ENCODE peak calls at places on chromosomes 3 and 15, in four cellular contexts. One of them, this sample, is unnamed.

GRCh38 chr3:28068342-28068741 is 173.1 kb upstream of the CMC1 start:
- DNase-seq in H1: no peak
- DNase-seq in GM12878: no peak
- DNase-seq in HepG2: no peak
- DNase-seq in this sample: no peak

GRCh38 chr15:68488966-68489365 is 57.0 kb upstream of the ITGA11 start:
- DNase-seq in HepG2: no peak
- DNase-seq in GM12878: no peak
- DNase-seq in H1: no peak
- DNase-seq in this sample: no peak

GRCh38 chr3:77530870-77531269 is 491.0 kb downstream of the ROBO2 start:
- DNase-seq in GM12878: no peak
- DNase-seq in HepG2: no peak
- DNase-seq in H1: no peak
- DNase-seq in this sample: no peak

GRCh38 chr15:39573287-39573686 is 7.6 kb upstream of the THBS1 start:
- DNase-seq in HepG2: no peak
- DNase-seq in GM12878: no peak
- DNase-seq in H1: no peak
- DNase-seq in this sample: no peak

GRCh38 chr15:63050737-63051700 is 8.5 kb downstream of the TPM1 start:
- DNase-seq in GM12878: no peak
- DNase-seq in H1: no peak
- DNase-seq in HepG2: peak; percentile 78
- DNase-seq in this sample: no peak

GRCh38 chr15:52113246-52113645 is 671 bp upstream of the BCL2L10 start:
- DNase-seq in HepG2: no peak
- DNase-seq in GM12878: no peak
- DNase-seq in H1: no peak
- DNase-seq in this sample: no peak

GRCh38 chr3:115627180-115628074 is 4.1 kb downstream of the GAP43 start:
- DNase-seq in HepG2: no peak
- DNase-seq in H1: no peak
- DNase-seq in GM12878: no peak
- DNase-seq in this sample: no peak

GRCh38 chr15:98421419-98422085 is 226.8 kb upstream of the IGF1R start:
- DNase-seq in GM12878: no peak
- DNase-seq in H1: peak; percentile 39
- DNase-seq in HepG2: peak; percentile 11
- DNase-seq in this sample: no peak

GRCh38 chr3:28317438-28318022 is 31.0 kb upstream of the ZCWPW2 start:
- DNase-seq in HepG2: peak; percentile 57
- DNase-seq in H1: no peak
- DNase-seq in GM12878: no peak
- DNase-seq in this sample: peak; percentile 23

GRCh38 chr3:114411811-114412803 is 118.3 kb downstream of the TIGIT start:
- DNase-seq in HepG2: peak; percentile 47
- DNase-seq in GM12878: no peak
- DNase-seq in H1: no peak
- DNase-seq in this sample: no peak

GRCh38 chr15:51756482-51756881 is 5.1 kb downstream of the TMOD2 start:
- DNase-seq in HepG2: no peak
- DNase-seq in H1: no peak
- DNase-seq in GM12878: no peak
- DNase-seq in this sample: no peak

GRCh38 chr3:108391917-108392585 is 95.7 kb downstream of the HHLA2 start:
- DNase-seq in HepG2: no peak
- DNase-seq in GM12878: no peak
- DNase-seq in H1: no peak
- DNase-seq in this sample: no peak

GRCh38 chr3:47612879-47613278 is 34.2 kb upstream of the CSPG5 start:
- DNase-seq in HepG2: no peak
- DNase-seq in H1: no peak
- DNase-seq in GM12878: no peak
- DNase-seq in this sample: no peak

GRCh38 chr3:73259841-73260240 is 198.4 kb downstream of the EBLN2 start:
- DNase-seq in H1: no peak
- DNase-seq in GM12878: no peak
- DNase-seq in HepG2: no peak
- DNase-seq in this sample: no peak

GRCh38 chr15:94293411-94294402 is 62.3 kb downstream of the MCTP2 start:
- DNase-seq in GM12878: no peak
- DNase-seq in HepG2: no peak
- DNase-seq in H1: no peak
- DNase-seq in this sample: no peak

GRCh38 chr3:47441796-47442551 is 33.8 kb downstream of the SCAP start:
- DNase-seq in HepG2: peak; percentile 63
- DNase-seq in H1: no peak
- DNase-seq in GM12878: no peak
- DNase-seq in this sample: no peak

GRCh38 chr3:29919551-29919950 is 638.7 kb downstream of the RBMS3 start:
- DNase-seq in HepG2: no peak
- DNase-seq in H1: no peak
- DNase-seq in GM12878: no peak
- DNase-seq in this sample: no peak

GRCh38 chr15:37682304-37682703 is 252.1 kb upstream of the TMCO5A start:
- DNase-seq in HepG2: peak; percentile 5
- DNase-seq in H1: no peak
- DNase-seq in GM12878: no peak
- DNase-seq in this sample: no peak

GRCh38 chr3:171340415-171340814 is 119.8 kb downstream of the TNIK start:
- DNase-seq in H1: no peak
- DNase-seq in GM12878: no peak
- DNase-seq in HepG2: no peak
- DNase-seq in this sample: no peak

GRCh38 chr3:37093481-37093880 is 80.9 kb downstream of the LRRFIP2 start:
- DNase-seq in HepG2: no peak
- DNase-seq in GM12878: no peak
- DNase-seq in H1: no peak
- DNase-seq in this sample: no peak

GRCh38 chr3:59433546-59433945 is 383.7 kb upstream of the CFAP20DC start:
- DNase-seq in HepG2: no peak
- DNase-seq in GM12878: no peak
- DNase-seq in H1: no peak
- DNase-seq in this sample: no peak

GRCh38 chr3:175426805-175427204 is 567.7 kb downstream of the NAALADL2 start:
- DNase-seq in H1: no peak
- DNase-seq in GM12878: no peak
- DNase-seq in HepG2: no peak
- DNase-seq in this sample: no peak

GRCh38 chr3:46974421-46975227 is 1.9 kb downstream of the CCDC12 start:
- DNase-seq in GM12878: no peak
- DNase-seq in HepG2: peak; percentile 82
- DNase-seq in H1: no peak
- DNase-seq in this sample: no peak

GRCh38 chr3:152720941-152721718 is 113.8 kb upstream of the P2RY1 start:
- DNase-seq in HepG2: no peak
- DNase-seq in H1: no peak
- DNase-seq in GM12878: no peak
- DNase-seq in this sample: peak; percentile 36

GRCh38 chr3:3125977-3126376 is 763 bp upstream of the TRNT1 start:
- DNase-seq in H1: no peak
- DNase-seq in GM12878: no peak
- DNase-seq in HepG2: no peak
- DNase-seq in this sample: no peak

GRCh38 chr15:101458908-101459578 is 30.5 kb downstream of the PCSK6 start:
- DNase-seq in GM12878: no peak
- DNase-seq in HepG2: no peak
- DNase-seq in H1: no peak
- DNase-seq in this sample: no peak

GRCh38 chr3:25566358-25566920 is 98.3 kb downstream of the TOP2B start:
- DNase-seq in HepG2: no peak
- DNase-seq in H1: no peak
- DNase-seq in GM12878: no peak
- DNase-seq in this sample: no peak

DNA sequence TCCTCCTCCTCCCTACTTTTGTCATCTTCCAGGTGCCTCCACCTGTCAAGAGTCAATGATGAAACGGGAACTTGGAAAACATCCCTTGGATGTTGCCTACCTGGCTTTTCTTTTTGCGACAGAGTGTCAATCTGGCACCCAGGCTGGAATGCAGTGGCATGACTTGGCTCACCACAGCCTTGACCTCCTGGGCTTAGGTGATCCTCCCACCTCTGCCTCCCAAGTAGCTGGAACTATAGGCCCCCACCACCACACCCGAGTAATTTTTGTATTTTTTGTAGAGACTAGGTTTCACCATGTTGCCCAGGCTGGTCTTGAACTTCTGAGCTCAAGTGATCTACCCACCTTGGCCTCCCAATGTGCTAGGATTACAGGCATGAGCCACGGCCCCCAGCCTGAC is 42.8 kb downstream of the GPR160 start:
- DNase-seq in HepG2: peak; percentile 13
- DNase-seq in H1: no peak
- DNase-seq in GM12878: no peak
- DNase-seq in this sample: no peak
- H3K4me1 ChIP-seq in HepG2: peaks cover 55% of the 10 kb centered on the region
- H3K4me1 ChIP-seq in H1: peaks cover 2% of the 10 kb centered on the region
- H3K4me1 ChIP-seq in GM12878: no peaks in the 10 kb centered on the region
- H3K4me1 ChIP-seq in this sample: no peaks in the 10 kb centered on the region

GRCh38 chr15:34721157-34721801 is 33.5 kb downstream of the GJD2 start:
- DNase-seq in GM12878: no peak
- DNase-seq in HepG2: no peak
- DNase-seq in H1: no peak
- DNase-seq in this sample: no peak

GRCh38 chr15:34719883-34720148 is 35.0 kb downstream of the GJD2 start:
- DNase-seq in H1: no peak
- DNase-seq in GM12878: no peak
- DNase-seq in HepG2: no peak
- DNase-seq in this sample: no peak

GRCh38 chr15:34724486-34724885 is 30.3 kb downstream of the GJD2 start:
- DNase-seq in H1: no peak
- DNase-seq in HepG2: no peak
- DNase-seq in GM12878: no peak
- DNase-seq in this sample: no peak

GRCh38 chr15:34719051-34719882 is 35.5 kb downstream of the GJD2 start:
- DNase-seq in HepG2: no peak
- DNase-seq in H1: no peak
- DNase-seq in GM12878: no peak
- DNase-seq in this sample: no peak

DNA sequence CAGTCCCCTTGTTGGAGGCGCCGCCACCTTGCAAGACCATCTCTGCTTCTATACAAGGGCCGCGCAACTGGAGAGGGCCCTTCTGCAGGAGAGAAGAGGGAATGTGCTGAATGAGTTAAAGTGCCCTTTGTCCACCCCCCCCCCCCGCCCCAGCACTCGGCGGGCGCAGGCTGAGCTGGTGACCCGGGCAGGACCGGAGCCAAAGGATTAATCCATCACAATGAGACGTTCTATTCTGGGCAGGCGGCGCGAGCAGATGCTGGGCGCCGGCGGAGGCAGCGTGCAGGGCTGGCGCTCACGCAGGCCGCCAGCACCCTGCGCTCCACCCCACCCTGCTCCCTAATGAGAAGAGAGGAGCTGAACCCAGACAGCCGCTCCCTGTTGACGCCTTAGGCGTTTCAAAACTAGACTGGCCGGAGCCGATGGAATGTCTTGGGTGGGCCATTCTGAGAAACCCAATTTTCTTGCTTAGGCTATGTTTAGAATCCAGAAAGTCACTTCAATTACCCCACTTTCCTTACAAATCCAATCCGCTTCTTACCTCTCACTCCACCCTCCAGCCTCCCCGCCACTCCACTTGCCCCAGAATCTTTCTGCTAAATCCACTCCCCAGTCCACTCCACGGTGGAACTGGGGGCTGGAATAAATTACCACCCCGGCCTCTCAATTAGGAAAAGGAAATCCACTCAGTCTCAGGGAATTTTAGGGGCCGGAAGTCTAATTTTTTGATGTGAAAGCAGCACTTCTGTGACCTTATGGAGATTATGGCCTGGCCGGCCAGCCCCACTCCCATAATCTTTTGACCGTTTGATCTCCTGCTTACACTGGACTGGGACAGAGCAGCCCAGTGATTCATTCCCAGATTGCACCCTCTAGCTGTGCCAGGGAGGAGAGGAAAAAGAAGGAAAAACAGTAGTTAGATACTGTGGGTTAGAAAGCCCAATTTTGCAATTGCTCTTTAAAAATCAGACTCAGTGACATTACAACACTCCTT is 32.7 kb downstream of the GJD2 start:
- DNase-seq in HepG2: peak; percentile 20
- DNase-seq in H1: peak; percentile 29
- DNase-seq in GM12878: no peak
- DNase-seq in this sample: peak; percentile 32
- TF ChIP-seq SUZ12 in HepG2: no peak
- TF ChIP-seq SUZ12 in H1: no peak
- TF ChIP-seq SUZ12 in GM12878: no peak
- TF ChIP-seq SUZ12 in this sample: no peak

GRCh38 chr15:27359586-27359985 is 388.6 kb downstream of the GABRG3 start:
- DNase-seq in H1: no peak
- DNase-seq in HepG2: no peak
- DNase-seq in GM12878: no peak
- DNase-seq in this sample: no peak
- H3K4me1 ChIP-seq in H1: no peaks in the 10 kb centered on the region
- H3K4me1 ChIP-seq in HepG2: no peaks in the 10 kb centered on the region
- H3K4me1 ChIP-seq in GM12878: no peaks in the 10 kb centered on the region
- H3K4me1 ChIP-seq in this sample: no peaks in the 10 kb centered on the region

GRCh38 chr15:24292837-24293236 is 382.7 kb upstream of the NPAP1 start:
- DNase-seq in GM12878: no peak
- DNase-seq in H1: no peak
- DNase-seq in HepG2: no peak
- DNase-seq in this sample: no peak
- TF ChIP-seq SUZ12 in GM12878: no peak
- TF ChIP-seq SUZ12 in H1: no peak
- TF ChIP-seq SUZ12 in HepG2: no peak
- TF ChIP-seq SUZ12 in this sample: no peak

GRCh38 chr3:4708230-4708629 is 215.1 kb downstream of the ITPR1 start:
- DNase-seq in GM12878: no peak
- DNase-seq in HepG2: no peak
- DNase-seq in H1: no peak
- DNase-seq in this sample: no peak

GRCh38 chr3:4712109-4712508 is 219.0 kb downstream of the ITPR1 start:
- DNase-seq in HepG2: no peak
- DNase-seq in H1: no peak
- DNase-seq in GM12878: no peak
- DNase-seq in this sample: no peak

GRCh38 chr3:4709336-4709735 is 216.2 kb downstream of the ITPR1 start:
- DNase-seq in HepG2: no peak
- DNase-seq in H1: no peak
- DNase-seq in GM12878: no peak
- DNase-seq in this sample: no peak

GRCh38 chr3:4711680-4711992 is 218.5 kb downstream of the ITPR1 start:
- DNase-seq in GM12878: no peak
- DNase-seq in H1: no peak
- DNase-seq in HepG2: no peak
- DNase-seq in this sample: no peak

DNA sequence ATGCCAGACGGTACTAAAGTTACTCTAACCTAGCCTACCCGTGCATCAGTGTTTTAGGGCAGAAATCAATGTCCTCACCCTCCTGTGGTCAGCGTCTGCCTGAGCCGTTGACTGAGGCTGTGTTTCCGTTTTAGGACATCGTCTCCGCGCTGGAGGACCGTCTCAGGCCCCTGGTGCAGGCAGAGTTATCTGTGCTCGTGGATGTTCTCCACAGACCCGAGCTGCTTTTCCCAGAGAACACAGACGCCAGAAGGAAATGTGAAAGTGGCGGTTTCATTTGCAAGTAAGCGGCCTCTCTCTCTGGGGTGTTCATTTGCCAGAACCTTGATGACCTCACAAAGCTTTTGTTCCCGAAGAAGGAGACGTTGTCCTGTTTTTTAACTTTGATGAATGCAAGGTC is 217.0 kb downstream of the ITPR1 start:
- DNase-seq in GM12878: no peak
- DNase-seq in HepG2: no peak
- DNase-seq in H1: no peak
- DNase-seq in this sample: no peak
- H3K4me1 ChIP-seq in GM12878: no peaks in the 10 kb centered on the region
- H3K4me1 ChIP-seq in HepG2: no peaks in the 10 kb centered on the region
- H3K4me1 ChIP-seq in H1: peaks cover 9% of the 10 kb centered on the region
- H3K4me1 ChIP-seq in this sample: no peaks in the 10 kb centered on the region

This sample was measured in NT2/D1.